ENCODE peak calls at places on chromosomes 13 and 19, in ten cellular contexts. M is AG10803; V is adipocyte; E is Daoy; R is amniotic stem cell; K is activated CD4-positive, alpha-beta T cell treated with anti-CD3 and anti-CD28 coated beads, Interleukin-2, amount 10 ng/mL, durations not matched to agents 7 days and 5 days; A is activated T-cell treated with anti-CD3 and anti-CD28 coated beads, Interleukin-2, amount 50 U/mL, for 4 hours; T is RCC 7860; N is glutamatergic neuron; X is HFFc6. Y is an unnamed sample.

GRCh38 chr19:575527-576506 is 3.4 kb downstream of the BSG start:
- DNase-seq in E (peak; percentile 88), R (no peak), T (peak; percentile 76), X (peak; percentile 42), V (peak; percentile 54), M (peak; percentile 45), N (no peak), K (no peak), A (no peak), Y (no peak)

GRCh38 chr13:113520571-113520970 is 30.1 kb upstream of the DCUN1D2 start:
- DNase-seq in A (no peak), T (no peak), V (no peak), X (no peak), M (no peak), R (no peak), N (no peak), E (no peak), K (no peak), Y (no peak)

GRCh38 chr13:53368948-53369347 is 340.3 kb downstream of the OLFM4 start:
- DNase-seq in K (no peak), M (no peak), R (no peak), A (no peak), E (no peak), N (no peak), V (no peak), X (no peak), T (no peak), Y (no peak)

GRCh38 chr13:40984670-40985366 is 34.3 kb downstream of the ELF1 start:
- DNase-seq in X (no peak), T (no peak), N (no peak), A (no peak), E (peak; percentile 13), K (peak; percentile 39), M (no peak), V (no peak), R (no peak), Y (no peak)

GRCh38 chr13:110108348-110109139 is 198.4 kb downstream of the COL4A1 start:
- DNase-seq in V (peak; percentile 92), A (no peak), R (peak; percentile 76), T (peak; percentile 84), K (no peak), M (peak; percentile 90), X (peak; percentile 83), N (peak; percentile 84), E (peak; percentile 78), Y (no peak)

GRCh38 chr13:30340367-30341184 is 33.2 kb upstream of the KATNAL1 start:
- DNase-seq in R (peak; percentile 9), X (peak; percentile 93), K (no peak), A (no peak), N (no peak), V (peak; percentile 88), M (peak; percentile 99), T (no peak), E (peak; percentile 54), Y (peak; percentile 31)

GRCh38 chr13:43986395-43986794 is 106.7 kb downstream of the LACC1 start:
- DNase-seq in M (no peak), R (no peak), T (no peak), N (no peak), A (no peak), V (no peak), E (no peak), X (no peak), K (no peak), Y (no peak)

GRCh38 chr13:112118451-112119064 is 51.6 kb downstream of the SOX1 start:
- DNase-seq in E (no peak), M (no peak), R (no peak), V (no peak), N (no peak), K (no peak), A (no peak), X (no peak), T (no peak), Y (no peak)

GRCh38 chr19:16373079-16373478 is 48.5 kb downstream of the KLF2 start:
- DNase-seq in T (no peak), A (no peak), V (no peak), X (no peak), R (no peak), E (no peak), N (no peak), M (no peak), K (no peak), Y (no peak)

GRCh38 chr13:114089341-114089740 is 43.1 kb downstream of the RASA3 start:
- DNase-seq in E (no peak), T (no peak), V (no peak), K (no peak), M (no peak), A (no peak), R (no peak), N (no peak), X (no peak), Y (no peak)

GRCh38 chr13:91701975-91702374 is 303.6 kb downstream of the GPC5 start:
- DNase-seq in M (no peak), R (no peak), E (no peak), T (no peak), A (no peak), K (no peak), N (no peak), X (no peak), V (no peak), Y (no peak)

GRCh38 chr19:51615991-51616390 is 14.2 kb downstream of the SIGLEC5 start:
- DNase-seq in N (no peak), K (no peak), E (no peak), R (no peak), A (no peak), T (no peak), M (no peak), X (no peak), V (no peak), Y (no peak)

GRCh38 chr19:14476663-14477401 is 1.7 kb upstream of the PTGER1 start:
- DNase-seq in V (peak; percentile 47), K (no peak), A (no peak), M (peak; percentile 78), E (peak; percentile 88), R (no peak), X (peak; percentile 29), N (peak; percentile 23), T (no peak), Y (no peak)

GRCh38 chr13:51500687-51501086 is 47.9 kb upstream of the INTS6 start:
- DNase-seq in X (no peak), K (no peak), E (no peak), V (no peak), N (no peak), R (no peak), T (no peak), M (no peak), A (no peak), Y (no peak)

GRCh38 chr13:39600766-39601165 is 2.2 kb downstream of the LHFPL6 start:
- DNase-seq in M (no peak), R (no peak), N (no peak), V (no peak), X (no peak), T (no peak), E (peak; percentile 9), A (no peak), K (no peak), Y (no peak)

GRCh38 chr13:44140146-44140545 is 233.5 kb upstream of the SERP2 start:
- DNase-seq in X (no peak), M (no peak), R (no peak), T (no peak), E (no peak), N (no peak), A (no peak), K (no peak), V (no peak), Y (no peak)

GRCh38 chr13:90416519-90416918 is 931.0 kb upstream of the MIR17HG start:
- DNase-seq in X (peak; percentile 81), N (no peak), R (peak; percentile 47), A (no peak), V (peak; percentile 73), M (peak; percentile 80), K (no peak), E (no peak), T (no peak), Y (peak; percentile 18)